ENCODE peak calls at places on chromosomes 3 and 15, in seven cellular contexts. V is A549, T is adrenal gland, M is spleen, D is uterus, F is transverse colon, Y is tibial nerve. J is an unnamed sample.

GRCh38 chr15:71496336-71496955 is 313.9 kb upstream of the NR2E3 start:
- DNase-seq in F (no peak), Y (no peak), T (no peak), D (no peak), M (no peak), V (no peak), J (no peak)

GRCh38 chr3:110198717-110199587 is 861.6 kb upstream of the DPPA4 start:
- DNase-seq in Y (peak; percentile 10), D (no peak), T (no peak), M (peak; percentile 66), F (no peak), V (no peak), J (no peak)

GRCh38 chr3:157494581-157495281 is 8.5 kb downstream of the VEPH1 start:
- DNase-seq in F (no peak), Y (no peak), D (no peak), T (no peak), V (no peak), M (no peak), J (no peak)

GRCh38 chr3:61561374-61562041 is at the start of gene PTPRG:
- DNase-seq in T (peak; percentile 92), M (peak; percentile 79), D (peak; percentile 90), V (peak; percentile 74), Y (peak; percentile 84), F (peak; percentile 89), J (peak; percentile 86)

GRCh38 chr15:30992073-30992363 is 590 bp upstream of the MTMR10 start:
- DNase-seq in T (no peak), M (no peak), V (no peak), Y (no peak), F (no peak), D (no peak), J (no peak)

GRCh38 chr15:74322558-74323180 is 44.8 kb downstream of the CYP11A1 start:
- DNase-seq in V (peak; percentile 55), T (peak; percentile 72), Y (peak; percentile 48), M (peak; percentile 89), D (peak; percentile 71), F (peak; percentile 52), J (peak; percentile 23)

GRCh38 chr3:12296511-12296910 is 7.6 kb downstream of the PPARG start:
- DNase-seq in T (no peak), M (no peak), Y (no peak), F (no peak), V (no peak), D (no peak), J (no peak)

GRCh38 chr3:117903226-117903625 is 1131.4 kb downstream of the IGSF11 start:
- DNase-seq in F (no peak), Y (no peak), D (no peak), T (no peak), V (no peak), M (no peak), J (no peak)

GRCh38 chr3:49899815-49900214 is 3.9 kb downstream of the MST1R start:
- DNase-seq in V (no peak), Y (no peak), F (no peak), D (no peak), T (no peak), M (no peak), J (no peak)

GRCh38 chr3:177338697-177339219 is 141.5 kb upstream of the TBL1XR1 start:
- DNase-seq in M (no peak), V (peak; percentile 24), T (peak; percentile 37), Y (no peak), F (no peak), D (no peak), J (no peak)

GRCh38 chr15:74817370-74817737 is 4.7 kb downstream of the LMAN1L start:
- DNase-seq in D (no peak), V (no peak), M (no peak), T (peak; percentile 95), F (peak; percentile 66), Y (no peak), J (peak; percentile 65)

GRCh38 chr3:4821331-4821730 is 157.9 kb upstream of the BHLHE40 start:
- DNase-seq in T (no peak), Y (no peak), D (no peak), M (no peak), F (no peak), V (peak; percentile 11), J (no peak)

GRCh38 chr3:63862804-63863149 is 828 bp downstream of the THOC7 start:
- DNase-seq in V (no peak), M (no peak), Y (no peak), D (no peak), T (no peak), F (no peak), J (no peak)

GRCh38 chr3:49021813-49022720 is at the start of gene NDUFAF3:
- DNase-seq in V (peak; percentile 96), T (peak; percentile 94), Y (peak; percentile 83), F (peak; percentile 95), M (peak; percentile 99), D (peak; percentile 93), J (peak; percentile 90)

GRCh38 chr15:71666723-71667122 is 143.6 kb upstream of the NR2E3 start:
- DNase-seq in Y (no peak), M (no peak), V (no peak), D (no peak), F (no peak), T (no peak), J (no peak)

GRCh38 chr3:177613901-177614300 is 416.6 kb upstream of the TBL1XR1 start:
- DNase-seq in Y (no peak), T (no peak), F (no peak), M (no peak), D (no peak), V (no peak), J (no peak)

GRCh38 chr15:71091601-71092000 is 23.7 kb upstream of the THSD4 start:
- DNase-seq in D (no peak), V (no peak), T (no peak), Y (no peak), F (no peak), M (no peak), J (no peak)

GRCh38 chr3:172692751-172693310 is 18.0 kb downstream of the NCEH1 start:
- DNase-seq in D (no peak), T (no peak), Y (no peak), M (no peak), V (no peak), F (no peak), J (no peak)

GRCh38 chr15:66720206-66721010 is 18.4 kb downstream of the SMAD6 start:
- DNase-seq in Y (no peak), T (peak; percentile 45), D (peak; percentile 25), M (no peak), F (no peak), V (peak; percentile 44), J (no peak)

GRCh38 chr15:25716414-25717102 is 146.6 kb downstream of the ATP10A start:
- DNase-seq in T (no peak), Y (no peak), F (no peak), V (no peak), D (no peak), M (peak; percentile 54), J (no peak)

GRCh38 chr15:50797926-50798325 is 32.4 kb upstream of the SPPL2A start:
- DNase-seq in T (no peak), D (no peak), M (no peak), Y (no peak), F (no peak), V (no peak), J (peak; percentile 55)

DNA sequence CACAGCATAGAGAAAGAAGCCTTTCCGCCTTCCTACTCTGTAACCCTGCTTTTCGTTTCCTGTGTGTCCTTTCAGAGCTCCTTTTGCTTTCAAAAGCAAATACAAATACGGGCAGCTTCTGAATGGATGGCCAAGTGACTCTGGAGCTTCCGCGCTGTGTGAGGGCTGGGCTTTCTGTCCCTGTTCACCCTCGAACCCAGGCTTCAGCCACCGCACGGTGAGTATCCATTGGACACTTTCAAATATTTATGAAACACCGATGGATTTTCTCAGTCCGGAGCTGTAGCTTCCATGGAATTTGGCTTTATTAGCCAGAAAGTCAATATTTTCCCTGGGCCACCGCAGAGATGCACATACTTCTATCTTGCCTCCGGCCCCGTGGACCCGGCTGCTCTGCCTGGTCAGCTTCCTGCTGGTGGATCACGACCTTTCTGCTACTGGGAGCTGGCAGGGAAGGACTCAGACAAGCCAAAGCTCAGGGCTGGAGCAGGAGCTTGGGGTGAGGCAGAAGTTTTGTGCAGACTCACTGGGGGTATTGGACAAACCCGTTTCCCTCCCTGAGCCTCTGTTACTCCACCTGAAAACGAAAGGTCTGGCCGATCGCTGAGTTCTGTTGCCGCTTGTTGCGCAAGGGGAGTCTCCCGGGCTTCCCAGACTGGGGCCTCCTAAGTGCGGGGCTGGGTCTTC is 63.6 kb downstream of the LINGO1 start:
- DNase-seq in V (no peak), D (peak; percentile 61), F (no peak), Y (peak; percentile 19), M (no peak), T (no peak), J (peak; percentile 73)
- H3K4me3 ChIP-seq in V (no peak overlapping the region), D (no peak overlapping the region), F (no peak overlapping the region), Y (peak overlapping the region; percentile 10), M (peak overlapping the region; percentile 40), T (no peak overlapping the region), J (peak overlapping the region; percentile 36)

GRCh38 chr3:42012935-42013651 is 51.2 kb upstream of the ULK4 start:
- DNase-seq in F (peak; percentile 86), Y (no peak), V (peak; percentile 50), D (peak; percentile 65), M (peak; percentile 97), T (peak; percentile 53), J (peak; percentile 57)
- TF ChIP-seq POLR2A in F (peak; percentile 79), Y (no peak), V (peak; percentile 55), D (no peak), M (peak; percentile 70), T (peak; percentile 34), J (no peak)

GRCh38 chr15:95019907-95020306 is 788.5 kb downstream of the MCTP2 start:
- DNase-seq in Y (no peak), F (no peak), M (no peak), D (no peak), V (no peak), T (no peak), J (no peak)

GRCh38 chr15:95018888-95019545 is 787.7 kb downstream of the MCTP2 start:
- DNase-seq in M (no peak), D (no peak), F (no peak), Y (no peak), T (no peak), V (no peak), J (no peak)

GRCh38 chr15:95021816-95022215 is 790.5 kb downstream of the MCTP2 start:
- DNase-seq in M (no peak), D (no peak), F (no peak), Y (no peak), V (no peak), T (no peak), J (no peak)

GRCh38 chr15:95025924-95026728 is 794.8 kb downstream of the MCTP2 start:
- DNase-seq in T (no peak), D (peak; percentile 40), Y (peak; percentile 59), M (no peak), F (peak; percentile 13), V (peak; percentile 32), J (no peak)

GRCh38 chr15:95024388-95024787 is 793.0 kb downstream of the MCTP2 start:
- DNase-seq in D (no peak), F (no peak), T (no peak), V (peak; percentile 36), M (no peak), Y (no peak), J (no peak)
- TF ChIP-seq CTCF in D (peak; percentile 29), F (no peak), T (peak; percentile 26), V (peak; percentile 22), M (no peak), Y (peak; percentile 15), J (no peak)

GRCh38 chr3:56754753-56755365 is 46.9 kb downstream of the ARHGEF3 start:
- DNase-seq in D (no peak), Y (no peak), T (no peak), M (peak; percentile 86), F (peak; percentile 19), V (no peak), J (no peak)
- H3K4me3 ChIP-seq in D (no peak overlapping the region), Y (peak overlapping the region; percentile 37), T (no peak overlapping the region), M (peak overlapping the region; percentile 70), F (peak overlapping the region; percentile 11), V (no peak overlapping the region), J (peak overlapping the region; percentile 8)

GRCh38 chr15:90002428-90002844 is 1.3 kb downstream of the ZNF710 start:
- DNase-seq in F (peak; percentile 62), Y (no peak), V (peak; percentile 56), T (peak; percentile 30), M (peak; percentile 87), D (peak; percentile 42), J (peak; percentile 38)
- TF ChIP-seq POLR2A in F (no peak), Y (no peak), V (no peak), T (no peak), M (no peak), D (no peak), J (no peak)

J was measured in breast epithelium.